ENCODE peak calls at places on chromosomes 13 and 19, in six cellular contexts. L is thoracic aorta, E is ascending aorta, X is pancreas, K is RWPE2, A is GM12878. S is an unnamed sample. For H3K36me3, the result is how much of the 10 kb centered on the place peaks cover.

GRCh38 chr13:48043789-48044503 is 6.4 kb downstream of the NUDT15 start:
- DNase-seq in L (no peak), E (no peak), X (no peak), K (no peak), A (no peak), S (no peak)

GRCh38 chr13:90800082-90800746 is 547.3 kb upstream of the MIR17HG start:
- DNase-seq in L (no peak), E (no peak), X (no peak), K (no peak), A (no peak), S (peak)

GRCh38 chr13:45674908-45675307 is 27.2 kb upstream of the CBY2 start:
- DNase-seq in L (no peak), E (no peak), X (no peak), K (peak), A (no peak), S (no peak)

GRCh38 chr19:2548966-2549365 is 73.0 kb downstream of the GADD45B start:
- DNase-seq in L (no peak), E (no peak), X (peak), K (no peak), A (no peak), S (no peak)

GRCh38 chr19:19459707-19460251 is 54.3 kb downstream of the GATAD2A start:
- DNase-seq in L (no peak), E (peak), X (peak), K (no peak), A (no peak), S (no peak)

GRCh38 chr19:52748336-52748950 is 13.6 kb upstream of the ZNF611 start:
- DNase-seq in L (no peak), E (no peak), X (no peak), K (no peak), A (peak), S (no peak)

GRCh38 chr19:44476559-44477408 is 23.5 kb downstream of the ZNF180 start:
- DNase-seq in L (no peak), E (no peak), X (no peak), K (no peak), A (no peak), S (no peak)

GRCh38 chr19:2014731-2015610 is 543 bp downstream of the BTBD2 start:
- DNase-seq in L (no peak), E (no peak), X (peak), K (no peak), A (no peak), S (no peak)

GRCh38 chr19:49073514-49074378 is 1.2 kb upstream of the KCNA7 start:
- DNase-seq in L (no peak), E (no peak), X (no peak), K (no peak), A (no peak), S (no peak)

GRCh38 chr13:42996584-42996983 is 4.5 kb upstream of the EPSTI1 start:
- DNase-seq in L (no peak), E (no peak), X (no peak), K (no peak), A (no peak), S (no peak)

GRCh38 chr13:106533940-106534843 is 1.3 kb downstream of the EFNB2 start:
- DNase-seq in L (no peak), E (no peak), X (peak), K (no peak), A (no peak), S (peak)

GRCh38 chr13:73231456-73231855 is 172.7 kb downstream of the KLF5 start:
- DNase-seq in L (no peak), E (no peak), X (no peak), K (no peak), A (no peak), S (no peak)

GRCh38 chr19:14112809-14113385 is 4.7 kb downstream of the PRKACA start:
- DNase-seq in L (no peak), E (no peak), X (no peak), K (no peak), A (no peak), S (peak)

GRCh38 chr19:38021356-38021755 is 114.3 kb downstream of the SIPA1L3 start:
- DNase-seq in L (no peak), E (no peak), X (no peak), K (no peak), A (no peak), S (no peak)

GRCh38 chr13:59745395-59745788 is 418.3 kb downstream of the DIAPH3 start:
- DNase-seq in L (no peak), E (no peak), X (no peak), K (no peak), A (no peak), S (no peak)

GRCh38 chr19:14772995-14773394 is 5.4 kb downstream of the ADGRE2 start:
- DNase-seq in L (no peak), E (no peak), X (no peak), K (no peak), A (no peak), S (no peak)

GRCh38 chr13:27559714-27560113 is 60.6 kb downstream of the LNX2 start:
- DNase-seq in L (no peak), E (no peak), X (no peak), K (no peak), A (peak), S (no peak)

GRCh38 chr19:1580382-1580781 is 12.3 kb upstream of the MEX3D start:
- DNase-seq in L (no peak), E (no peak), X (no peak), K (no peak), A (no peak), S (no peak)

GRCh38 chr19:14536926-14537692 is 7.7 kb downstream of the TECR start:
- DNase-seq in L (no peak), E (no peak), X (peak), K (peak), A (no peak), S (peak)

GRCh38 chr19:46842791-46843190 is 7.9 kb downstream of the AP2S1 start:
- DNase-seq in L (no peak), E (no peak), X (no peak), K (no peak), A (no peak), S (no peak)

GRCh38 chr19:3403489-3404323 is 37.3 kb downstream of the NFIC start:
- DNase-seq in L (peak), E (peak), X (peak), K (no peak), A (no peak), S (peak)

GRCh38 chr13:41361501-41361900 is 50.4 kb downstream of the NAA16 start:
- DNase-seq in L (no peak), E (no peak), X (no peak), K (no peak), A (no peak), S (no peak)
- H3K36me3 ChIP-seq in L (under half), E (under half), X (under half), K (half or more), A (under half), S (under half)

GRCh38 chr13:32298695-32299094 is 16.5 kb downstream of the ZAR1L start:
- DNase-seq in L (no peak), E (no peak), X (no peak), K (no peak), A (no peak), S (no peak)
- H3K36me3 ChIP-seq in L (under half), E (under half), X (under half), K (under half), A (under half), S (under half)

GRCh38 chr13:77262198-77262597 is 64.7 kb downstream of the MYCBP2 start:
- DNase-seq in L (no peak), E (no peak), X (no peak), K (no peak), A (no peak), S (no peak)
- H3K36me3 ChIP-seq in L (under half), E (under half), X (under half), K (half or more), A (under half), S (under half)

GRCh38 chr19:54206030-54206830 is 5.6 kb downstream of the RPS9 start:
- DNase-seq in L (no peak), E (no peak), X (peak), K (no peak), A (no peak), S (no peak)
- H3K36me3 ChIP-seq in L (under half), E (half or more), X (under half), K (half or more), A (under half), S (half or more)

GRCh38 chr13:114249062-114249461 is 14.4 kb downstream of the CDC16 start:
- DNase-seq in L (no peak), E (no peak), X (no peak), K (no peak), A (no peak), S (no peak)

GRCh38 chr13:114248011-114248410 is 13.3 kb downstream of the CDC16 start:
- DNase-seq in L (no peak), E (no peak), X (no peak), K (no peak), A (no peak), S (no peak)

GRCh38 chr13:114241918-114242317 is 7.2 kb downstream of the CDC16 start:
- DNase-seq in L (no peak), E (no peak), X (no peak), K (no peak), A (no peak), S (no peak)

DNA sequence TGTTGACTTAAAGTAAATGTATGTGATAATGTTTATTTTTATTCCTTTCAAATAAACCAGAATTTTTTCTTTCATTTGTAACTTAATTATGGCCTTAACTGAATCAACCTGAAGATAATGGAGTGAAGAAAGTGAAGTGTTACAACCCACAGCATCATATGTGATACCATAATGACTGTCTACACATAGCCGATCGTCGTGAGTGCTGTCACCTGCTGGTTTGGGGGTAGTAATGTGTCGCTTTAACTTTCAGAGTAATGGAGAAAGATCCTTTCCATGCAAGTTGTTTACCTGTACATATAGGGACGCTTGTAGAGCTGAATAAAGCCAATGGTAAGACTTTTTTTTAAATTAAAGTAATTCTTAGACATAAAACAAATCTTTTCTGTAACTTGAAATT is 9.9 kb downstream of the CDC16 start:
- DNase-seq in L (no peak), E (no peak), X (no peak), K (no peak), A (no peak), S (no peak)
- H3K36me3 ChIP-seq in L (half or more), E (half or more), X (half or more), K (half or more), A (under half), S (half or more)

S was measured in heart right ventricle.